ENCODE peak calls at places on chromosomes 4 and X, in six cellular contexts. One of them, this sample, is unnamed.

GRCh38 chr4:48816971-48817370 is 13.9 kb upstream of the OCIAD1 start:
- DNase-seq in Karpas-422: no peak
- DNase-seq in endodermal cell: no peak
- DNase-seq in SK-N-SH: no peak
- DNase-seq in colonic mucosa: no peak
- DNase-seq in IMR-90: no peak
- DNase-seq in this sample: no peak

GRCh38 chr4:101014417-101014816 is 332.9 kb downstream of the PPP3CA start:
- DNase-seq in Karpas-422: no peak
- DNase-seq in endodermal cell: no peak
- DNase-seq in SK-N-SH: no peak
- DNase-seq in colonic mucosa: no peak
- DNase-seq in IMR-90: no peak
- DNase-seq in this sample: no peak

GRCh38 chrX:129496625-129497024 is 26.7 kb downstream of the SMARCA1 start:
- DNase-seq in Karpas-422: no peak
- DNase-seq in endodermal cell: no peak
- DNase-seq in SK-N-SH: no peak
- DNase-seq in colonic mucosa: no peak
- DNase-seq in IMR-90: peak
- DNase-seq in this sample: no peak

GRCh38 chrX:40871385-40872082 is 136.2 kb upstream of the MED14 start:
- DNase-seq in Karpas-422: no peak
- DNase-seq in endodermal cell: no peak
- DNase-seq in SK-N-SH: no peak
- DNase-seq in colonic mucosa: no peak
- DNase-seq in IMR-90: peak
- DNase-seq in this sample: no peak

GRCh38 chr4:20323991-20324390 is 72.3 kb downstream of the SLIT2 start:
- DNase-seq in Karpas-422: no peak
- DNase-seq in endodermal cell: no peak
- DNase-seq in SK-N-SH: no peak
- DNase-seq in colonic mucosa: no peak
- DNase-seq in IMR-90: peak
- DNase-seq in this sample: no peak

GRCh38 chrX:47143894-47144625 is 442 bp downstream of the NDUFB11 start:
- DNase-seq in Karpas-422: peak
- DNase-seq in endodermal cell: no peak
- DNase-seq in SK-N-SH: peak
- DNase-seq in colonic mucosa: peak
- DNase-seq in IMR-90: peak
- DNase-seq in this sample: no peak

GRCh38 chr4:153773236-153773690 is 13.4 kb upstream of the RNF175 start:
- DNase-seq in Karpas-422: peak
- DNase-seq in endodermal cell: peak
- DNase-seq in SK-N-SH: no peak
- DNase-seq in colonic mucosa: no peak
- DNase-seq in IMR-90: no peak
- DNase-seq in this sample: peak

GRCh38 chr4:183244506-183244905 is 75.6 kb downstream of the CLDN22 start:
- DNase-seq in Karpas-422: no peak
- DNase-seq in endodermal cell: no peak
- DNase-seq in SK-N-SH: no peak
- DNase-seq in colonic mucosa: no peak
- DNase-seq in IMR-90: no peak
- DNase-seq in this sample: no peak

GRCh38 chrX:136307471-136307870 is 6.7 kb downstream of the ADGRG4 start:
- DNase-seq in Karpas-422: no peak
- DNase-seq in endodermal cell: no peak
- DNase-seq in SK-N-SH: no peak
- DNase-seq in colonic mucosa: no peak
- DNase-seq in IMR-90: no peak
- DNase-seq in this sample: no peak

GRCh38 chrX:71852182-71852581 is 58.5 kb upstream of the NHSL2 start:
- DNase-seq in Karpas-422: no peak
- DNase-seq in endodermal cell: no peak
- DNase-seq in SK-N-SH: no peak
- DNase-seq in colonic mucosa: no peak
- DNase-seq in IMR-90: no peak
- DNase-seq in this sample: no peak

GRCh38 chrX:129323115-129323514 is 200.2 kb downstream of the SMARCA1 start:
- DNase-seq in Karpas-422: no peak
- DNase-seq in endodermal cell: no peak
- DNase-seq in SK-N-SH: no peak
- DNase-seq in colonic mucosa: no peak
- DNase-seq in IMR-90: peak
- DNase-seq in this sample: no peak

GRCh38 chrX:15877380-15877779 is 22.8 kb upstream of the AP1S2 start:
- DNase-seq in Karpas-422: no peak
- DNase-seq in endodermal cell: no peak
- DNase-seq in SK-N-SH: no peak
- DNase-seq in colonic mucosa: no peak
- DNase-seq in IMR-90: peak
- DNase-seq in this sample: no peak

GRCh38 chr4:56049428-56050212 is 100.9 kb downstream of the CEP135 start:
- DNase-seq in Karpas-422: peak
- DNase-seq in endodermal cell: peak
- DNase-seq in SK-N-SH: peak
- DNase-seq in colonic mucosa: peak
- DNase-seq in IMR-90: no peak
- DNase-seq in this sample: peak

GRCh38 chr4:168304744-168305459 is 13.7 kb downstream of the DDX60 start:
- DNase-seq in Karpas-422: no peak
- DNase-seq in endodermal cell: no peak
- DNase-seq in SK-N-SH: no peak
- DNase-seq in colonic mucosa: no peak
- DNase-seq in IMR-90: peak
- DNase-seq in this sample: no peak

GRCh38 chr4:8904666-8905065 is 33.0 kb upstream of the HMX1 start:
- DNase-seq in Karpas-422: no peak
- DNase-seq in endodermal cell: peak
- DNase-seq in SK-N-SH: no peak
- DNase-seq in colonic mucosa: no peak
- DNase-seq in IMR-90: no peak
- DNase-seq in this sample: no peak

GRCh38 chrX:35699642-35700041 is 98.5 kb upstream of the MAGEB16 start:
- DNase-seq in Karpas-422: no peak
- DNase-seq in endodermal cell: no peak
- DNase-seq in SK-N-SH: no peak
- DNase-seq in colonic mucosa: no peak
- DNase-seq in IMR-90: no peak
- DNase-seq in this sample: no peak

GRCh38 chrX:103157511-103158316 is 57.2 kb upstream of the BEX4 start:
- DNase-seq in Karpas-422: peak
- DNase-seq in endodermal cell: peak
- DNase-seq in SK-N-SH: peak
- DNase-seq in colonic mucosa: peak
- DNase-seq in IMR-90: peak
- DNase-seq in this sample: no peak

GRCh38 chr4:45317276-45317675 is 590.9 kb upstream of the GNPDA2 start:
- DNase-seq in Karpas-422: no peak
- DNase-seq in endodermal cell: no peak
- DNase-seq in SK-N-SH: no peak
- DNase-seq in colonic mucosa: no peak
- DNase-seq in IMR-90: no peak
- DNase-seq in this sample: no peak

GRCh38 chr4:31291238-31291637 is 571.1 kb downstream of the PCDH7 start:
- DNase-seq in Karpas-422: peak
- DNase-seq in endodermal cell: no peak
- DNase-seq in SK-N-SH: no peak
- DNase-seq in colonic mucosa: no peak
- DNase-seq in IMR-90: no peak
- DNase-seq in this sample: no peak

GRCh38 chrX:72078411-72078810 is 53.3 kb downstream of the RTL5 start:
- DNase-seq in Karpas-422: no peak
- DNase-seq in endodermal cell: no peak
- DNase-seq in SK-N-SH: no peak
- DNase-seq in colonic mucosa: no peak
- DNase-seq in IMR-90: no peak
- DNase-seq in this sample: no peak

GRCh38 chrX:152896450-152896849 is 1.4 kb upstream of the ZNF185 start:
- DNase-seq in Karpas-422: no peak
- DNase-seq in endodermal cell: no peak
- DNase-seq in SK-N-SH: no peak
- DNase-seq in colonic mucosa: no peak
- DNase-seq in IMR-90: no peak
- DNase-seq in this sample: no peak

GRCh38 chrX:152899111-152899873 is 1.4 kb downstream of the ZNF185 start:
- DNase-seq in Karpas-422: no peak
- DNase-seq in endodermal cell: peak
- DNase-seq in SK-N-SH: no peak
- DNase-seq in colonic mucosa: no peak
- DNase-seq in IMR-90: no peak
- DNase-seq in this sample: no peak

GRCh38 chrX:152897216-152898144 is at the start of gene ZNF185:
- DNase-seq in Karpas-422: no peak
- DNase-seq in endodermal cell: peak
- DNase-seq in SK-N-SH: peak
- DNase-seq in colonic mucosa: peak
- DNase-seq in IMR-90: no peak
- DNase-seq in this sample: peak

GRCh38 chrX:152899874-152900719 is 2.2 kb downstream of the ZNF185 start:
- DNase-seq in Karpas-422: no peak
- DNase-seq in endodermal cell: peak
- DNase-seq in SK-N-SH: no peak
- DNase-seq in colonic mucosa: no peak
- DNase-seq in IMR-90: no peak
- DNase-seq in this sample: no peak

GRCh38 chrX:152898442-152898841 is 575 bp downstream of the ZNF185 start:
- DNase-seq in Karpas-422: no peak
- DNase-seq in endodermal cell: peak
- DNase-seq in SK-N-SH: no peak
- DNase-seq in colonic mucosa: no peak
- DNase-seq in IMR-90: no peak
- DNase-seq in this sample: no peak
- H3K9ac ChIP-seq in Karpas-422: no peak
- H3K9ac ChIP-seq in endodermal cell: no peak
- H3K9ac ChIP-seq in SK-N-SH: peak
- H3K9ac ChIP-seq in colonic mucosa: no peak
- H3K9ac ChIP-seq in IMR-90: no peak
- H3K9ac ChIP-seq in this sample: no peak

DNA sequence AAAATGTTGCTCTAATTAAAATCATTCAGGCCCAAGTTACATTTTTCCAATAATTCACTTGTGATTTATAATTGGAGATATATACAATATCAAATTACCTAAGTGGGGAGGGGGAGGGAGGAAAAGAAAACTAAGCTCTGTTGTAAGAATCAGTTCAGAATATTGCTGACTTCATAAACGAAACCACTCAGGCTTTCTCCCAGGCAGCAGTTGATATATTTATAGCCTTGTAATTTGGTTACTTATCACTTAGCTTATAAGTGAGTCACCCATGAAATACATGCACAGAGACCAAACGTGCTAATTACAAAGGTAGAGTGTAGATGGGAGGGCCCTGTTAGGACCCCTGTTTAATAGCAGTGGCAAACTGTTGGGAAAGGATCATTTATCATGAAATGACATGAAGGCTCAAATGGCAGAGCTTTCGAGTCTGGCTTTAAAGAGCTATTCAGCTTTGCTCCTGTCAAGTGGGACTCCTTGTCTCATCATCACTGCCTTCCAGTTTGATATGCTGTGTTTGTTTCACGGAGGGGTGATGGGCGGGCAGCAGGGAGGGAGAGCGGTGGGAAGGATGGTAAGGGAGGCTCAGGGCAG is 105.6 kb upstream of the PGRMC2 start:
- DNase-seq in Karpas-422: peak
- DNase-seq in endodermal cell: no peak
- DNase-seq in SK-N-SH: peak
- DNase-seq in colonic mucosa: no peak
- DNase-seq in IMR-90: peak
- DNase-seq in this sample: no peak
- H3K9ac ChIP-seq in Karpas-422: peak
- H3K9ac ChIP-seq in endodermal cell: no peak
- H3K9ac ChIP-seq in SK-N-SH: no peak
- H3K9ac ChIP-seq in colonic mucosa: no peak
- H3K9ac ChIP-seq in IMR-90: peak
- H3K9ac ChIP-seq in this sample: no peak

GRCh38 chr4:3387943-3388348 is 53.8 kb upstream of the HGFAC start:
- DNase-seq in Karpas-422: no peak
- DNase-seq in endodermal cell: peak
- DNase-seq in SK-N-SH: peak
- DNase-seq in colonic mucosa: peak
- DNase-seq in IMR-90: peak
- DNase-seq in this sample: no peak

GRCh38 chr4:3387154-3387942 is 54.4 kb upstream of the HGFAC start:
- DNase-seq in Karpas-422: peak
- DNase-seq in endodermal cell: peak
- DNase-seq in SK-N-SH: no peak
- DNase-seq in colonic mucosa: no peak
- DNase-seq in IMR-90: no peak
- DNase-seq in this sample: no peak

GRCh38 chr4:3389879-3390840 is 51.6 kb upstream of the HGFAC start:
- DNase-seq in Karpas-422: no peak
- DNase-seq in endodermal cell: peak
- DNase-seq in SK-N-SH: no peak
- DNase-seq in colonic mucosa: no peak
- DNase-seq in IMR-90: no peak
- DNase-seq in this sample: no peak

GRCh38 chr4:3388461-3389185 is 53.1 kb upstream of the HGFAC start:
- DNase-seq in Karpas-422: peak
- DNase-seq in endodermal cell: peak
- DNase-seq in SK-N-SH: peak
- DNase-seq in colonic mucosa: no peak
- DNase-seq in IMR-90: peak
- DNase-seq in this sample: no peak

DNA sequence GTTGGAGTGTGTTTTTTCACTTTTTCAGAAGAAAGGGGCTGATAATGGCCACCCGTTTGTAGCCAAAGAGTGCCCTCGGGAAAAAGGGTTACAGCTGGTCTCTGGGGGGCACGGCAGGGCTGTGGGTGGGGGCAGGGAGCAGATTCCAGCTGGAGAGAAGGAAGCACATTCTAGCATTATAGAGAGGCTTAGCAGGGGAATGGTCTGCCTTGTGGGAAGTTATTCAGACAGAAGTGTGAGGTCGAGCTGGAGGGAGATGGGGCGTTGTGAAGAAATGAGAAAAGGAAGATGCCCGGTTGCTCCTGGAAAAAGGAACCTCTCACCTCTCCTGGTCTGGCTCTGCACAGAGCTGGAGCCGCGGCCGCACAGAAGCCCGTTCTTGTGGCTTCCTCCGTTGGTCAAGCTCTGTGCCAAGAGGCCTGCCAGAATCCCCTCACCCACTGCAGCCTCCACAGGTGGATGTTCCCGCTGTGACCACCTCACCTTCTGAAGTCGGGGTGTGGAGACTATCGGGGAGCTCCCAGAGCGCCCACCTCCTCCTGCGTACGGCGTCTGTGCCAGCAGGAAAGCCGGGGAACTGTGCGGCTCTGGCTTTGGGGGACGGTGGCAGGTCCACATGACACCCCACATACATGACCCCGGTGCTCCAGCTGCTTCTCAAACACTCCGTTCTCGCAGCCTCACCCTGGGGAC is 52.4 kb upstream of the HGFAC start:
- DNase-seq in Karpas-422: no peak
- DNase-seq in endodermal cell: no peak
- DNase-seq in SK-N-SH: no peak
- DNase-seq in colonic mucosa: no peak
- DNase-seq in IMR-90: no peak
- DNase-seq in this sample: no peak
- H3K9ac ChIP-seq in Karpas-422: no peak
- H3K9ac ChIP-seq in endodermal cell: no peak
- H3K9ac ChIP-seq in SK-N-SH: no peak
- H3K9ac ChIP-seq in colonic mucosa: peak
- H3K9ac ChIP-seq in IMR-90: peak
- H3K9ac ChIP-seq in this sample: no peak

GRCh38 chr4:143300860-143301259 is 35.8 kb upstream of the GAB1 start:
- DNase-seq in Karpas-422: no peak
- DNase-seq in endodermal cell: no peak
- DNase-seq in SK-N-SH: no peak
- DNase-seq in colonic mucosa: no peak
- DNase-seq in IMR-90: no peak
- DNase-seq in this sample: no peak
- H3K9ac ChIP-seq in Karpas-422: no peak
- H3K9ac ChIP-seq in endodermal cell: no peak
- H3K9ac ChIP-seq in SK-N-SH: no peak
- H3K9ac ChIP-seq in colonic mucosa: no peak
- H3K9ac ChIP-seq in IMR-90: no peak
- H3K9ac ChIP-seq in this sample: no peak